ENCODE peak calls at places on chromosomes 6 and 20, in five cellular contexts. Y is A549, C is SJSA1, Q is sigmoid colon, A is astrocyte of the cerebellum. O is an unnamed sample.

GRCh38 chr6:137656735-137657134 is 162.5 kb upstream of the OLIG3 start:
- DNase-seq in A (no peak), Q (no peak), C (no peak), Y (no peak), O (no peak)

GRCh38 chr6:158370805-158371204 is 58.5 kb downstream of the TULP4 start:
- DNase-seq in Y (no peak), A (no peak), C (no peak), Q (no peak), O (no peak)

GRCh38 chr6:157758516-157759023 is 64.5 kb upstream of the SNX9 start:
- DNase-seq in C (no peak), Q (no peak), Y (no peak), A (no peak), O (no peak)

GRCh38 chr6:44339763-44340625 is 2.5 kb upstream of the SPATS1 start:
- DNase-seq in C (no peak), A (no peak), Q (no peak), Y (no peak), O (no peak)

GRCh38 chr20:17614812-17615644 is 45.2 kb downstream of the DSTN start:
- DNase-seq in Y (no peak), C (no peak), Q (peak), A (no peak), O (no peak)

GRCh38 chr6:142635130-142635529 is 309.8 kb downstream of the HIVEP2 start:
- DNase-seq in A (no peak), Y (no peak), Q (no peak), C (no peak), O (no peak)

GRCh38 chr6:120354452-120355098 is 979.7 kb downstream of the TBC1D32 start:
- DNase-seq in Y (no peak), C (no peak), Q (no peak), A (no peak), O (peak)

GRCh38 chr20:63881451-63882226 is 13.3 kb upstream of the DNAJC5 start:
- DNase-seq in Q (no peak), A (no peak), C (no peak), Y (no peak), O (no peak)

GRCh38 chr20:38402089-38402488 is 33.0 kb downstream of the SNHG17 start:
- DNase-seq in Q (no peak), Y (no peak), A (no peak), C (no peak), O (no peak)

GRCh38 chr6:81797594-81797993 is 45.1 kb upstream of the TENT5A start:
- DNase-seq in Y (no peak), C (no peak), Q (no peak), A (no peak), O (no peak)

GRCh38 chr6:125197795-125198269 is 44.3 kb downstream of the TPD52L1 start:
- DNase-seq in Y (peak), A (peak), Q (peak), C (no peak), O (no peak)

GRCh38 chr6:136628996-136629395 is 78.8 kb upstream of the MAP7 start:
- DNase-seq in C (peak), Y (no peak), A (peak), Q (no peak), O (no peak)

GRCh38 chr6:16769986-16770376 is 8.7 kb upstream of the ATXN1 start:
- DNase-seq in Y (no peak), A (peak), C (peak), Q (no peak), O (no peak)

GRCh38 chr20:58512808-58513552 is 2.2 kb downstream of the APCDD1L start:
- DNase-seq in A (no peak), Y (no peak), C (no peak), Q (peak), O (no peak)

GRCh38 chr6:139249387-139249786 is 42.4 kb downstream of the TXLNB start:
- DNase-seq in C (no peak), Q (no peak), A (no peak), Y (no peak), O (no peak)

GRCh38 chr20:3646067-3646440 is 17.1 kb downstream of the GFRA4 start:
- DNase-seq in C (no peak), Y (no peak), Q (no peak), A (no peak), O (no peak)

GRCh38 chr6:21426841-21427490 is 166.6 kb upstream of the SOX4 start:
- DNase-seq in C (no peak), Y (no peak), A (no peak), Q (no peak), O (no peak)

GRCh38 chr6:116328528-116328903 is 42.2 kb upstream of the DSE start:
- DNase-seq in Q (no peak), A (no peak), Y (no peak), C (no peak), O (no peak)

GRCh38 chr6:37858363-37858762 is 38.8 kb downstream of the ZFAND3 start:
- DNase-seq in Q (no peak), C (no peak), Y (no peak), A (no peak), O (no peak)

GRCh38 chr6:29845405-29846006 is 17.9 kb downstream of the HLA-G start:
- DNase-seq in Y (no peak), A (no peak), C (no peak), Q (no peak), O (no peak)

GRCh38 chr6:69987550-69987949 is 121.2 kb downstream of the COL19A1 start:
- DNase-seq in Q (no peak), C (no peak), A (no peak), Y (no peak), O (no peak)

GRCh38 chr6:71419954-71420692 is 131.5 kb downstream of the OGFRL1 start:
- DNase-seq in C (no peak), Q (peak), Y (no peak), A (no peak), O (no peak)

GRCh38 chr6:131949909-131950766 is 1.0 kb downstream of the CCN2 start:
- DNase-seq in Q (peak), A (peak), Y (peak), C (no peak), O (no peak)

GRCh38 chr6:131949615-131949908 is 1.6 kb downstream of the CCN2 start:
- DNase-seq in A (peak), Y (no peak), Q (no peak), C (peak), O (no peak)

GRCh38 chr6:131951576-131952230 is 531 bp upstream of the CCN2 start:
- DNase-seq in Q (no peak), Y (no peak), C (no peak), A (no peak), O (no peak)

GRCh38 chr6:131948692-131949614 is 2.2 kb downstream of the CCN2 start:
- DNase-seq in A (peak), C (peak), Q (peak), Y (no peak), O (no peak)

GRCh38 chr6:131950767-131951575 is at the start of gene CCN2:
- DNase-seq in Y (peak), A (peak), C (peak), Q (peak), O (no peak)
- H3K4me3 ChIP-seq in Y (peak), A (peak), C (peak), Q (peak), O (no peak)

DNA sequence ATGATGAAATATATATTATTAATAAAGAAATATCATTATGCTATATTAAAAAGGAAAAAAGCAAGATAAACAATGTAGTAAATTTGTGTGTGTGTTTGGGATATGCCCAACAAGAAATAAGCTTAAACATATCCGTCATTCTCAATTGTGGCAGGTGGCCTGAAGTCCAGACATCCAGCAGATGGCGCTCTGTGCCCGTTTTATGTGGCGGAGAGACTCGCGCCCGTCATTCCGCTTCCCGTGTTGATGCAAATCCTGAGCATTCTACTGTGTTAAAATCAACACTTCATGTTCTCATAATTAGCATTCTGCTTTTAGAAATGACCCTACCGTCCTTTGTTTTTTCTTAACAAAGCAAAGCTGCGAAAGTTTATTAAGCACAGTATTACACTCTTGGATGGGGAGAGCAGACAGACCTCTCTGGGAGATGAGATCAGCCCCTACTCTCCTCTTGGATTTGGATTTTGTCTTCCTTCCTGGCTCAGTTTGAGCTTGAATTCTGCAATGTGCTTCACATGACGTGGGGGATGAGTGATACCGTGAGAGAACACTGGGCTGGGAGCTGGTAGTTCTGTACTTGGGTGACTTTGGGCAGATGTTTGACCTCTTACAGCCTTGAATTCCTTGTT is 125.8 kb downstream of the MCHR2 start:
- DNase-seq in Q (peak), Y (peak), C (peak), A (peak), O (peak)
- H3K4me3 ChIP-seq in Q (no peak), Y (no peak), C (no peak), A (no peak), O (no peak)

GRCh38 chr20:53330744-53331143 is 262.9 kb downstream of the ZNF217 start:
- DNase-seq in Q (no peak), A (no peak), Y (no peak), C (no peak), O (no peak)
- H3K4me3 ChIP-seq in Q (no peak), A (no peak), Y (no peak), C (no peak), O (no peak)

GRCh38 chr20:24949756-24950127 is 673 bp downstream of the CST7 start:
- DNase-seq in Q (peak), A (no peak), C (no peak), Y (no peak), O (no peak)
- H3K4me3 ChIP-seq in Q (no peak), A (no peak), C (no peak), Y (no peak), O (peak)

DNA sequence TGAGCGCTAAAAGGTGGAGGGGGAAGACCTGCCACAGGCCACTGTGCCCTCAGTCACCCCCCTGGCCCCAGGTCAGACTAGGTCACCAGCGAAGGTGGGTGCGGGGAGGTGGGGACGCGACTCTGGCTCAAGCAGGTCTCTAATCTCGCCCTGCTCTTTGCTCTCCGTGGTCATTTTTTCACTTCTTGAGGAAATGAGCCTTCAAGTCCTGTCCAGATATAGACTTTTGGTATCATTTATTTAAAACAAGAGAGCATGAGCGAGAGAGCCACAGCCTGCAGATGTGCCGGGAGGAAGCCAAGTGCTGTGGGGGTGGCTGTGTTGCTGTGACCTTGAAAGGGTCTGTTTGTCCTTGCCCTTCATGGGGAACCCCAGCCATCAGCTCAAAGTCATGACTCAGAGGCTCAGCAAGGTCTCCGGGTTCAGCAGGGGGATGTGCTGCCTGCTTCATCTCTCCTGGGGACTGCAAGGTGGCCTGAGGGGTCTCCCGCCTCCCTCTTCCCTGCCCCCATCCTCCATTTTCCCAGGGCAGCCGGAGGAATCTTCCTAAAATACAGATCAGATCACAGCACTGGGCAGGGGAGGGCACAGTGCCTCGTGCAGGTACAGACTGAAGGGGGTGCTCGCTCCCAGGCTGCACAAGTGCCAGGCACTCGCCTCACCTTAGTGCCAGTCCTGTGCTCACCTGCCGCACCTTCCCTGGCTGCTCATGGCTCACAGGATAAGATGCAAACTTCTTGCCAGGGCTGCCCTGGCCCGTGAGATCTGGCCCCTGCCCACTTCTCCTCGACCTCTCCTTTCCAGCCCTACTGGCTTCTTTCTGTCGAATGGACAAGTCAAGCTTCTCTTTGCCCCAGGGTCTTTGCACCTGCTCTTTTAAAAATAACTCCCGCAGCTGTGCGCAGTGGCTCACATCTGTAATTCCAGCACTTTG is 26.5 kb downstream of the SULF2 start:
- DNase-seq in A (no peak), Y (no peak), C (no peak), Q (no peak), O (no peak)
- H3K4me3 ChIP-seq in A (no peak), Y (no peak), C (no peak), Q (no peak), O (no peak)

O was measured in Jurkat, Clone E6-1.